ENCODE peak calls at places on chromosomes 5 and 9, in seven cellular contexts. E is uterus, S is mammary epithelial cell, X is suprapubic skin, L is heart right ventricle, N is cardiac muscle cell, C is SJSA1. V is an unnamed sample.

GRCh38 chr9:79572032-79572890 is 496 bp downstream of the TLE4 start:
- DNase-seq in E (peak; percentile 46), S (peak; percentile 50), X (peak; percentile 80), L (peak; percentile 54), N (peak; percentile 86), C (peak; percentile 33), V (peak; percentile 57)

GRCh38 chr5:140363631-140364471 is 3.9 kb downstream of the SLC4A9 start:
- DNase-seq in E (no peak), S (no peak), X (no peak), L (no peak), N (no peak), C (no peak), V (no peak)

GRCh38 chr5:87241555-87241954 is 26.1 kb upstream of the RASA1 start:
- DNase-seq in E (no peak), S (no peak), X (no peak), L (no peak), N (no peak), C (no peak), V (no peak)

GRCh38 chr9:120621941-120622340 is 42.0 kb upstream of the CDK5RAP2 start:
- DNase-seq in E (no peak), S (no peak), X (no peak), L (no peak), N (no peak), C (no peak), V (no peak)

GRCh38 chr5:124783794-124784193 is 37.4 kb upstream of the ZNF608 start:
- DNase-seq in E (no peak), S (no peak), X (no peak), L (no peak), N (no peak), C (no peak), V (no peak)

GRCh38 chr5:140223567-140223966 is 48.6 kb downstream of the CYSTM1 start:
- DNase-seq in E (no peak), S (no peak), X (no peak), L (no peak), N (peak; percentile 86), C (no peak), V (no peak)

GRCh38 chr9:132670359-132670815 is at the start of gene GTF3C4:
- DNase-seq in E (peak; percentile 86), S (peak; percentile 75), X (peak; percentile 93), L (peak; percentile 88), N (peak; percentile 92), C (no peak), V (peak; percentile 87)

GRCh38 chr5:106959447-106959846 is 711.3 kb downstream of the EFNA5 start:
- DNase-seq in E (no peak), S (peak; percentile 10), X (no peak), L (no peak), N (no peak), C (no peak), V (no peak)

GRCh38 chr9:38437193-38437823 is 13.1 kb upstream of the IGFBPL1 start:
- DNase-seq in E (no peak), S (no peak), X (no peak), L (no peak), N (no peak), C (peak; percentile 41), V (no peak)

GRCh38 chr5:141413540-141414069 is 818 bp downstream of the PCDHGA10 start:
- DNase-seq in E (no peak), S (no peak), X (no peak), L (no peak), N (no peak), C (no peak), V (peak; percentile 4)
- H3K9me3 ChIP-seq in E (peaks cover 97% of the 10 kb centered on the region), S (peaks cover 40% of the 10 kb centered on the region), X (peaks cover 57% of the 10 kb centered on the region), L (peaks cover 95% of the 10 kb centered on the region), N (peaks cover 12% of the 10 kb centered on the region), C (peaks cover 20% of the 10 kb centered on the region), V (peaks cover 5% of the 10 kb centered on the region)

GRCh38 chr5:132069561-132069960 is 4.0 kb upstream of the CSF2 start:
- DNase-seq in E (no peak), S (no peak), X (no peak), L (no peak), N (no peak), C (no peak), V (no peak)
- H3K9me3 ChIP-seq in E (no peaks in the 10 kb centered on the region), S (no peaks in the 10 kb centered on the region), X (no peaks in the 10 kb centered on the region), L (no peaks in the 10 kb centered on the region), N (no peaks in the 10 kb centered on the region), C (no peaks in the 10 kb centered on the region), V (no peaks in the 10 kb centered on the region)

GRCh38 chr9:21626493-21626892 is 144.4 kb upstream of the IFNE start:
- DNase-seq in E (no peak), S (no peak), X (no peak), L (no peak), N (no peak), C (no peak), V (no peak)
- H3K9me3 ChIP-seq in E (no peaks in the 10 kb centered on the region), S (no peaks in the 10 kb centered on the region), X (no peaks in the 10 kb centered on the region), L (peaks cover 10% of the 10 kb centered on the region), N (no peaks in the 10 kb centered on the region), C (no peaks in the 10 kb centered on the region), V (no peaks in the 10 kb centered on the region)

DNA sequence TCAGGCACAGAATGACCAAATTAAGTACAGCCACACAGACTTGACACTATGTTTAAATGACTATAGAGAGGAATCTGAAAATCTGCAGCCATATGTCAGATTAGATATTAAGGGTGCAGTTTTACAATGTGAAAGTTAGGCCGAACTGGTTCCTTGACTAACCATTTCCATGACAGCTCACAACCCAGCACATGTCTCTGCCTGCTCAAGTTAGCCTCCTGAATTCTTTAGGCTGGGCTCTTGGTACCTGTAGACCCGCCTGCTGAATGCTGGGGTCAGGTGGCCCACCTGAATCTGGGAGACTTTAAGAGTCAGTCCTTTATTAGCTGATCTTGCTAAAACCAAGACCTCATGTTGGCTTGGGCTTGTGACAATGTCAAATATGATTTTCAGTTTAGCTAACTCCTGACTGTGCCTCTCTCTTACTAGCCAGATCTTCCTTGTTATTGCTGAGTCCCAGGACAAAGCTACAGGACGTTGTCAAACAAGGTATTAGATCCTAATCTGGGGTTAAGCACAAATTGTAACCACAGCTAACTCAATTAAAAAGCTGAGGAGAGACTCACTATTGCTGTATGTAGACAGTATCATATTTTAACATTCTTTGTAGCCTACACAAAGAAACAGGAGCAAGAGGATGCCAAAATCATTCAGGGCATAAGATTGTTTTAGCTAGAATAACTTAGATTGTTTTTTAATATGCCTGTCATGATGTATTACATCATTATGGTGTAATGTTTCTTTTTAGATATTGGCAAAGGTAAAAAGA is 490.9 kb downstream of the SEMA5A start:
- DNase-seq in E (no peak), S (peak; percentile 83), X (no peak), L (no peak), N (no peak), C (no peak), V (no peak)
- H3K9me3 ChIP-seq in E (no peaks in the 10 kb centered on the region), S (no peaks in the 10 kb centered on the region), X (no peaks in the 10 kb centered on the region), L (no peaks in the 10 kb centered on the region), N (no peaks in the 10 kb centered on the region), C (no peaks in the 10 kb centered on the region), V (no peaks in the 10 kb centered on the region)

GRCh38 chr5:178383919-178384814 is 151.6 kb upstream of the PHYKPL start:
- DNase-seq in E (no peak), S (no peak), X (no peak), L (peak; percentile 27), N (peak; percentile 60), C (no peak), V (no peak)

GRCh38 chr5:178385472-178385853 is 152.9 kb upstream of the PHYKPL start:
- DNase-seq in E (no peak), S (peak; percentile 7), X (no peak), L (no peak), N (no peak), C (no peak), V (no peak)

GRCh38 chr5:178383301-178383918 is 150.8 kb upstream of the PHYKPL start:
- DNase-seq in E (no peak), S (no peak), X (no peak), L (no peak), N (no peak), C (no peak), V (no peak)

GRCh38 chr5:178386532-178386931 is 153.9 kb upstream of the PHYKPL start:
- DNase-seq in E (no peak), S (no peak), X (no peak), L (no peak), N (no peak), C (no peak), V (no peak)

DNA sequence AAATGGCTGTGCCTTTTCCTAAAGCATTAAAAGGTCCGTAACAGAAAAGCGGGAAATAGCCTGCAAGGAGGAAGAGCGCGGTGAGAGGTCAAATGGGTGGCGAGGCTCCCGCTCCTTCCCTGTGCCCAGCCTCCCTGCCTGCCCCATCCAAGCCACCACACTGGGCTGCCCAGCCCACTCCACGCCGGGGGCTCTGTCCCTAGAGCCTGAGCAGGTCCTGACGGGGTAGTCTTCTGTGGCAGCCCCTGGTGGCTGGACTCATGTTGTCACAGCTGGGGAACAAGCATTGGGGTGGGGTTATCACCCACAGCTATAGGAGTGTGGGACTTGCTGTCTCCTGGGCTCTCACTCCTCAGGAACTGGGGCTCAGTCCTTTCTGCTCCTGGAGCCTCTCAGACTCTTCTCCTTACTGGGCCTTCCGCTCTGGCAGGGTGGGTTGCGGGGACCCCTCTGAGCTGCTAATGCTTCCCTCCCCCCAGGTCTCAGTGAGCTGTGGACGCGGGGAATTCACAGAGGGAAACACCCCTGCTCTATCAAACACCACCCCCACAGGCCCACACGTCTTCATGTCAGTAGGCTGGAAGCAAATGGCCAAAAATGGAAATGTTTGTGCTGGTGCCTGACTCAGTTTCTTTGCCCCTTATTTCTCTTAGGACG is 152.3 kb upstream of the PHYKPL start:
- DNase-seq in E (no peak), S (no peak), X (no peak), L (no peak), N (no peak), C (no peak), V (no peak)
- H3K9me3 ChIP-seq in E (no peaks in the 10 kb centered on the region), S (peaks cover 43% of the 10 kb centered on the region), X (no peaks in the 10 kb centered on the region), L (no peaks in the 10 kb centered on the region), N (no peaks in the 10 kb centered on the region), C (peaks cover 56% of the 10 kb centered on the region), V (no peaks in the 10 kb centered on the region)

GRCh38 chr9:93677061-93677571 is 100.7 kb downstream of the PHF2 start:
- DNase-seq in E (peak; percentile 10), S (no peak), X (peak; percentile 65), L (no peak), N (no peak), C (no peak), V (no peak)
- H3K9me3 ChIP-seq in E (no peaks in the 10 kb centered on the region), S (no peaks in the 10 kb centered on the region), X (no peaks in the 10 kb centered on the region), L (no peaks in the 10 kb centered on the region), N (no peaks in the 10 kb centered on the region), C (no peaks in the 10 kb centered on the region), V (no peaks in the 10 kb centered on the region)

DNA sequence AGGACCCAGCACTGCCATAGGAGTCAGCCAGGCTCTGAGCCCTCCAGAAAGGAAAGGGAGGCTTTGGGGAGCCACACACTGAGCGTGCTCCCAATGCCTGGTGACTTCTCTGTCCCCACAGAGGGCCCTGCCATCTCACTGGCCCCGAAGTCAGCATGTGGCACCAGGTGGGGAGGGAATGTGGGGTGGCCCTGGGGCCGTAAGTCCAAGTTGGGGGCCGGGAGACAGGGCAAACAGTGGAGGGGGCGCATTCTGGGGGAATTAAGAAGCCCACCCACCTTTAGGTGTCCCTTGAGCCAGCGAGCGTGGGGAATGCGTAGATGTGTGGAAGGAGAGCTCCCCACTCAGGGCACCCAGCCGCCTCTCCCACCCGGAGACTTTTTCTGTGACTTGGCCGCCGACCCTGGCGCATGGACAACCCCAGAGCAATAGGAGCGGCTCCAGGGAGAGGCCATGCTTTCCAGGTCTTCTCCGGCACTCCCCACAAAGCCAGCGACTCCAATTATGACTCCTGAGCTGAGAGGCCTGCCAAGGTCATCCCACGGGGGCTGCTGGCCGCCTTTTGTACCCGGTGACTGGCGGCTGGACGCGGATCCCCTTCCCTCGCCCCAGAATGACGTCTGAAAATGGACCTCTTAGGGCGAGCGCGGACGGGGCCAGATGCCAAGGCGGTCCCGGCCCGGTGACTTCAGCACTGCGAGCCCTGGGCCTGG is 9.8 kb downstream of the IRX1 start:
- DNase-seq in E (no peak), S (no peak), X (no peak), L (no peak), N (no peak), C (no peak), V (no peak)
- H3K9me3 ChIP-seq in E (no peaks in the 10 kb centered on the region), S (no peaks in the 10 kb centered on the region), X (no peaks in the 10 kb centered on the region), L (no peaks in the 10 kb centered on the region), N (no peaks in the 10 kb centered on the region), C (peaks cover 56% of the 10 kb centered on the region), V (no peaks in the 10 kb centered on the region)

GRCh38 chr5:77636423-77637169 is 1.9 kb downstream of the OTP start:
- DNase-seq in E (no peak), S (no peak), X (no peak), L (no peak), N (no peak), C (no peak), V (no peak)
- H3K9me3 ChIP-seq in E (no peaks in the 10 kb centered on the region), S (no peaks in the 10 kb centered on the region), X (no peaks in the 10 kb centered on the region), L (no peaks in the 10 kb centered on the region), N (no peaks in the 10 kb centered on the region), C (no peaks in the 10 kb centered on the region), V (no peaks in the 10 kb centered on the region)

V was measured in HAP-1.